ENCODE peak calls at places on chromosomes 1 and 21, in nine cellular contexts. O is transverse colon, S is K562, P is GM12878, V is endothelial cell of umbilical vein, Q is H1, H is Panc1, R is HL-60, D is prostate gland. G is an unnamed sample.

GRCh38 chr1:45490121-45490622 is 791 bp downstream of the TESK2 start:
- DNase-seq in R (peak; percentile 21), O (no peak), D (no peak), P (no peak), S (no peak), Q (no peak), H (no peak), V (peak; percentile 44), G (no peak)

GRCh38 chr1:99674665-99675064 is 28.8 kb downstream of the PALMD start:
- DNase-seq in R (no peak), Q (no peak), D (no peak), O (no peak), S (no peak), P (no peak), H (no peak), V (peak; percentile 66), G (no peak)

GRCh38 chr21:45351526-45352275 is 53.3 kb upstream of the COL18A1 start:
- DNase-seq in V (peak; percentile 31), S (no peak), O (no peak), H (no peak), D (no peak), R (no peak), Q (no peak), P (no peak), G (no peak)

GRCh38 chr1:111988743-111989453 is 570 bp downstream of the KCND3 start:
- DNase-seq in H (no peak), O (peak; percentile 13), D (peak; percentile 28), P (no peak), Q (no peak), V (no peak), S (no peak), R (no peak), G (no peak)

GRCh38 chr1:100344774-100345173 is 7.5 kb upstream of the CDC14A start:
- DNase-seq in D (no peak), Q (no peak), R (no peak), S (no peak), P (no peak), V (no peak), O (no peak), H (no peak), G (no peak)

GRCh38 chr21:19535356-19535755 is 1131.8 kb upstream of the TMPRSS15 start:
- DNase-seq in O (no peak), S (peak; percentile 14), D (no peak), P (no peak), V (no peak), R (no peak), Q (no peak), H (no peak), G (no peak)

GRCh38 chr1:35369922-35370671 is 101.6 kb downstream of the ZMYM4 start:
- DNase-seq in R (no peak), H (no peak), Q (no peak), D (no peak), P (no peak), O (peak; percentile 33), V (peak; percentile 94), S (peak; percentile 18), G (no peak)

GRCh38 chr21:25334046-25334730 is 273.1 kb downstream of the MRPL39 start:
- DNase-seq in D (no peak), O (no peak), R (no peak), P (no peak), Q (no peak), V (no peak), H (no peak), S (no peak), G (no peak)

GRCh38 chr1:33612877-33613487 is 140.5 kb downstream of the ZSCAN20 start:
- DNase-seq in R (peak; percentile 38), O (peak; percentile 38), P (no peak), S (peak; percentile 77), D (peak; percentile 36), H (peak; percentile 36), Q (peak; percentile 41), V (peak; percentile 59), G (no peak)

GRCh38 chr1:147717706-147718097 is 42.7 kb downstream of the GJA5 start:
- DNase-seq in V (no peak), D (no peak), S (no peak), H (no peak), O (peak; percentile 49), P (no peak), Q (no peak), R (no peak), G (no peak)

GRCh38 chr1:209610378-209610905 is 26.9 kb downstream of the CAMK1G start:
- DNase-seq in V (no peak), S (no peak), H (no peak), R (no peak), D (no peak), O (no peak), P (no peak), Q (no peak), G (no peak)

GRCh38 chr1:3413975-3414710 is 40.3 kb upstream of the ARHGEF16 start:
- DNase-seq in D (no peak), P (no peak), S (no peak), O (no peak), Q (no peak), H (no peak), V (no peak), R (no peak), G (no peak)

GRCh38 chr1:7617826-7618225 is 153.3 kb upstream of the VAMP3 start:
- DNase-seq in O (no peak), V (no peak), D (no peak), Q (no peak), R (no peak), P (no peak), H (no peak), S (no peak), G (no peak)

GRCh38 chr1:7616076-7616833 is 154.8 kb upstream of the VAMP3 start:
- DNase-seq in P (no peak), H (no peak), D (peak; percentile 12), O (peak; percentile 14), V (peak; percentile 36), R (no peak), S (peak; percentile 75), Q (no peak), G (no peak)

GRCh38 chr1:7614576-7615074 is 156.5 kb upstream of the VAMP3 start:
- DNase-seq in Q (no peak), D (no peak), P (no peak), O (no peak), R (no peak), H (no peak), S (no peak), V (no peak), G (no peak)

GRCh38 chr1:7615138-7615537 is 156.0 kb upstream of the VAMP3 start:
- DNase-seq in V (no peak), Q (no peak), H (no peak), R (no peak), D (no peak), S (no peak), O (no peak), P (no peak), G (no peak)

GRCh38 chr1:7616953-7617352 is 154.1 kb upstream of the VAMP3 start:
- DNase-seq in V (no peak), H (no peak), S (no peak), Q (no peak), P (no peak), D (no peak), O (no peak), R (no peak), G (no peak)
- H3K27ac ChIP-seq in V (no peak overlapping the region), H (no peak overlapping the region), S (no peak overlapping the region), Q (no peak overlapping the region), P (no peak overlapping the region), D (no peak overlapping the region), O (no peak overlapping the region), R (no peak overlapping the region), G (no peak overlapping the region)

DNA sequence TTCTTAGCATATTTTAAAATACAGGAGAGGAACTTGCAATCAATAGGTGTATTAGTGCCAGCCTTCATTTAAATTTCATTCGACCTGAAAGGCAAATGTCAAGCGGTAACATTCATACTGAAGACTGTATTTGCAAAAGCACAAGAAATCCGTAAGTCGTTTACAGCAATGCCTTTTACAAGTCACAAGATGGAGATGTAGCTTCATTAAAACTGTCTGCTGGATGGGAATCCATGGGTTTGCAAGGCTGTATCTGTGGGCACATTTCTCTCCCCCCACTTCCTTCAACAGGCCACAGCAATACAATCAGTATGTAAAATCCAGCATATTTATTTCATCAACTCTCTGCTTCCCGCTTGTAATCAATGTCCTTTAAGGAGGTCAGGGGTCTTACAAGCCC is 147.1 kb downstream of the SLC45A1 start:
- DNase-seq in D (no peak), O (no peak), H (no peak), V (no peak), P (no peak), Q (no peak), R (no peak), S (no peak), G (no peak)
- TF ChIP-seq CTCF in D (no peak), O (no peak), H (no peak), V (no peak), P (no peak), Q (peak; percentile 5), R (no peak), S (peak; percentile 46), G (no peak)

DNA sequence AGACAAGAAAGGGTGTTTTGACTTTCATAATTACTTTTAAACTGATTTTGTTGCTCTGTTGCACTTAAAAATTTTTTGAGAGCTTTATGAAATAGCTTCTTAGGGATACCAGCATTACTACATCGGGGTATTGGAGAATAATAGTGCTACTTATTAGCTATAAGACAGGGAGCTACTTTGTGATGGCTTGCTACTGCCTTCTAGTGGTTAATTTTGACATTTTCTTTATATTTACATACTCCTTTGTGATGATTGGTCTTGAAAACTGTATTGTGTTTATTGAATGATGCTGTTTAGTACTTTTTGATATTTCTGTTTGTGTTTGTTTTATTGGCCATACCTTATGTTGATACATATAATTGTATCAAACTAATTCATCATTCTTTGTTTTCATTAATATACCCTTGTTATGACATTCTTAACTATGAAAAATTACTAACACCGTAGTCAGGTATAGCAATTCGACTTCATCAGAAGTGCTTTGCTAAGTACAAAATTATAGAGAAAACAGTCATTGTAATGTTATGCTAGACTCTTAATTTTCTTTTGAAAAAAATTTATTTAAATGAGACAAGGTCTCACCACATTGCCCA is 85.5 kb downstream of the CLIC4 start:
- DNase-seq in O (no peak), H (peak; percentile 67), S (peak; percentile 53), Q (no peak), V (peak; percentile 90), P (no peak), D (no peak), R (peak; percentile 43), G (no peak)
- TF ChIP-seq POLR2AphosphoS5 in O (no peak), H (no peak), S (no peak), Q (no peak), V (no peak), P (no peak), D (peak; percentile 28), R (no peak), G (no peak)

GRCh38 chr1:193590102-193590501 is 403.7 kb upstream of the B3GALT2 start:
- DNase-seq in O (no peak), H (no peak), P (no peak), V (peak; percentile 9), Q (no peak), D (no peak), R (no peak), S (no peak), G (no peak)

GRCh38 chr1:193592325-193592724 is 405.9 kb upstream of the B3GALT2 start:
- DNase-seq in Q (no peak), R (peak; percentile 49), P (no peak), H (no peak), O (no peak), D (no peak), V (no peak), S (no peak), G (no peak)

GRCh38 chr1:193589597-193590040 is 403.2 kb upstream of the B3GALT2 start:
- DNase-seq in P (no peak), V (peak; percentile 38), H (no peak), Q (no peak), S (no peak), R (no peak), O (no peak), D (no peak), G (no peak)

GRCh38 chr1:193593355-193593874 is 407.0 kb upstream of the B3GALT2 start:
- DNase-seq in H (no peak), R (no peak), D (no peak), P (no peak), S (no peak), Q (no peak), O (no peak), V (no peak), G (no peak)
- H3K27ac ChIP-seq in H (no peak overlapping the region), R (peak overlapping the region; percentile 65), D (no peak overlapping the region), P (no peak overlapping the region), S (no peak overlapping the region), Q (no peak overlapping the region), O (no peak overlapping the region), V (no peak overlapping the region), G (no peak overlapping the region)